ENCODE peak calls at places on chromosomes 5 and 9, in five cellular contexts. J, R, D, T and Y are unnamed samples.

GRCh38 chr5:169081008-169081724 is 219.8 kb downstream of the SLIT3 start:
- DNase-seq in J (no peak), T (no peak), R (no peak), D (no peak), Y (no peak)

GRCh38 chr5:60295423-60295822 is 401.9 kb upstream of the PDE4D start:
- DNase-seq in R (no peak), J (no peak), D (peak; percentile 17), T (no peak), Y (peak; percentile 26)

GRCh38 chr9:134766587-134766986 is 114.0 kb upstream of the FCN2 start:
- DNase-seq in T (no peak), R (no peak), D (no peak), J (no peak), Y (no peak)

GRCh38 chr5:89560724-89561123 is 677.7 kb upstream of the MEF2C start:
- DNase-seq in D (no peak), R (no peak), J (no peak), T (no peak), Y (no peak)

GRCh38 chr9:116383133-116383532 is 229.5 kb downstream of the PAPPA start:
- DNase-seq in D (no peak), J (no peak), R (no peak), T (no peak), Y (no peak)

GRCh38 chr5:117463836-117464235 is 889.2 kb upstream of the SEMA6A start:
- DNase-seq in D (no peak), R (peak; percentile 59), J (no peak), T (no peak), Y (no peak)

GRCh38 chr5:150492621-150493020 is 15.3 kb upstream of the NDST1 start:
- DNase-seq in R (no peak), D (no peak), T (no peak), J (no peak), Y (no peak)

GRCh38 chr5:37696190-37697021 is 143.4 kb downstream of the GDNF start:
- DNase-seq in T (no peak), J (no peak), D (no peak), R (no peak), Y (no peak)

GRCh38 chr5:101012880-101013279 is 109.8 kb upstream of the ST8SIA4 start:
- DNase-seq in J (no peak), T (no peak), D (no peak), R (no peak), Y (no peak)

GRCh38 chr9:70641631-70642030 is 227.2 kb upstream of the KLF9 start:
- DNase-seq in T (no peak), J (no peak), D (no peak), R (no peak), Y (no peak)

GRCh38 chr5:176899296-176899891 is at the start of gene HK3:
- DNase-seq in T (no peak), J (no peak), D (no peak), R (no peak), Y (no peak)

GRCh38 chr5:140549237-140550144 is 2.0 kb downstream of the EIF4EBP3 start:
- DNase-seq in J (no peak), T (no peak), R (no peak), D (peak; percentile 81), Y (no peak)